ENCODE peak calls at places on chromosomes 11 and 22, in nine cellular contexts. F, Z, X, C, D, J, N, A and W are unnamed samples.

GRCh38 chr22:46289244-46289891 is 7.3 kb upstream of the GTSE1 start:
- DNase-seq in F (no peak), Z (no peak), X (no peak), C (peak; percentile 25), D (no peak), J (no peak), N (no peak), A (no peak), W (no peak)

GRCh38 chr11:124460459-124460858 is 15.0 kb upstream of the OR8B8 start:
- DNase-seq in F (no peak), Z (no peak), X (no peak), C (peak; percentile 28), D (no peak), J (no peak), N (no peak), A (no peak), W (no peak)

GRCh38 chr11:64358907-64359711 is at the start of gene RPS6KA4:
- DNase-seq in F (no peak), Z (peak; percentile 73), X (peak; percentile 64), C (peak; percentile 77), D (peak; percentile 20), J (peak; percentile 51), N (peak; percentile 47), A (peak; percentile 71), W (no peak)

GRCh38 chr22:31083377-31083768 is 2.3 kb downstream of the SMTN start:
- DNase-seq in F (no peak), Z (no peak), X (no peak), C (no peak), D (no peak), J (no peak), N (peak; percentile 50), A (no peak), W (no peak)

GRCh38 chr11:116714902-116715301 is 57.9 kb downstream of the BUD13 start:
- DNase-seq in F (no peak), Z (no peak), X (no peak), C (no peak), D (no peak), J (no peak), N (no peak), A (no peak), W (no peak)

GRCh38 chr11:13215157-13215556 is 62.4 kb upstream of the BMAL1 start:
- DNase-seq in F (no peak), Z (peak; percentile 86), X (peak; percentile 22), C (no peak), D (peak; percentile 83), J (peak; percentile 93), N (no peak), A (no peak), W (no peak)

GRCh38 chr11:33044281-33044680 is 4.9 kb downstream of the TCP11L1 start:
- DNase-seq in F (no peak), Z (no peak), X (no peak), C (no peak), D (no peak), J (peak; percentile 85), N (no peak), A (no peak), W (no peak)

GRCh38 chr22:46810856-46811786 is 48.7 kb downstream of the TBC1D22A start:
- DNase-seq in F (no peak), Z (no peak), X (no peak), C (no peak), D (no peak), J (no peak), N (no peak), A (no peak), W (no peak)

GRCh38 chr22:41445171-41446056 is 1.2 kb downstream of the TOB2 start:
- DNase-seq in F (no peak), Z (no peak), X (peak; percentile 39), C (peak; percentile 69), D (no peak), J (peak; percentile 22), N (peak; percentile 32), A (no peak), W (no peak)

GRCh38 chr11:116686891-116687290 is 85.9 kb downstream of the BUD13 start:
- DNase-seq in F (no peak), Z (no peak), X (no peak), C (no peak), D (no peak), J (no peak), N (no peak), A (no peak), W (no peak)

GRCh38 chr11:96579642-96580041 is 189.8 kb downstream of the JRKL start:
- DNase-seq in F (no peak), Z (no peak), X (no peak), C (no peak), D (no peak), J (no peak), N (no peak), A (no peak), W (no peak)

GRCh38 chr11:96447711-96448110 is 57.9 kb downstream of the JRKL start:
- DNase-seq in F (no peak), Z (no peak), X (no peak), C (no peak), D (no peak), J (no peak), N (no peak), A (no peak), W (no peak)

GRCh38 chr11:120030411-120030810 is 107.5 kb downstream of the TRIM29 start:
- DNase-seq in F (no peak), Z (no peak), X (no peak), C (no peak), D (no peak), J (no peak), N (no peak), A (no peak), W (no peak)

GRCh38 chr22:50260801-50261614 is 475 bp downstream of the MAPK12 start:
- DNase-seq in F (no peak), Z (peak; percentile 59), X (peak; percentile 80), C (peak; percentile 76), D (peak; percentile 43), J (no peak), N (no peak), A (peak; percentile 69), W (no peak)

GRCh38 chr11:101133190-101133589 is 3.6 kb upstream of the PGR start:
- DNase-seq in F (no peak), Z (no peak), X (no peak), C (no peak), D (no peak), J (peak; percentile 43), N (no peak), A (peak; percentile 29), W (no peak)

GRCh38 chr11:14567064-14567651 is 47.0 kb upstream of the PSMA1 start:
- DNase-seq in F (no peak), Z (no peak), X (no peak), C (no peak), D (no peak), J (no peak), N (no peak), A (no peak), W (no peak)
- TF ChIP-seq CTCF in F (no peak), Z (no peak), X (no peak), C (no peak), D (no peak), J (no peak), N (no peak), A (no peak), W (no peak)

GRCh38 chr11:61731956-61732675 is 20.3 kb upstream of the MYRF start:
- DNase-seq in F (no peak), Z (no peak), X (no peak), C (no peak), D (no peak), J (no peak), N (no peak), A (peak; percentile 24), W (no peak)

GRCh38 chr11:61731211-61731955 is 21.1 kb upstream of the MYRF start:
- DNase-seq in F (no peak), Z (no peak), X (no peak), C (no peak), D (no peak), J (no peak), N (no peak), A (no peak), W (no peak)

GRCh38 chr11:61734767-61735166 is 17.7 kb upstream of the MYRF start:
- DNase-seq in F (no peak), Z (no peak), X (no peak), C (no peak), D (no peak), J (no peak), N (no peak), A (no peak), W (no peak)

GRCh38 chr11:61732705-61733104 is 19.7 kb upstream of the MYRF start:
- DNase-seq in F (no peak), Z (peak; percentile 50), X (no peak), C (no peak), D (no peak), J (peak; percentile 49), N (no peak), A (peak; percentile 47), W (no peak)

GRCh38 chr11:61733120-61733978 is 19.1 kb upstream of the MYRF start:
- DNase-seq in F (peak; percentile 35), Z (peak; percentile 77), X (peak; percentile 92), C (peak; percentile 81), D (peak; percentile 75), J (peak; percentile 68), N (peak; percentile 86), A (peak; percentile 87), W (peak; percentile 84)
- TF ChIP-seq CTCF in F (peak; percentile 100), Z (peak; percentile 100), X (peak; percentile 99), C (peak; percentile 99), D (peak; percentile 99), J (peak; percentile 99), N (peak; percentile 99), A (peak; percentile 100), W (peak; percentile 98)

GRCh38 chr22:23521442-23522113 is 58.5 kb downstream of the IGLL1 start:
- DNase-seq in F (peak; percentile 62), Z (peak; percentile 84), X (peak; percentile 90), C (peak; percentile 85), D (peak; percentile 74), J (peak; percentile 38), N (peak; percentile 86), A (peak; percentile 98), W (peak; percentile 93)
- TF ChIP-seq CTCF in F (no peak), Z (no peak), X (no peak), C (no peak), D (no peak), J (no peak), N (peak; percentile 14), A (no peak), W (peak; percentile 31)

GRCh38 chr22:44070029-44070428 is 45.9 kb downstream of the PARVB start:
- DNase-seq in F (no peak), Z (no peak), X (no peak), C (no peak), D (no peak), J (no peak), N (no peak), A (no peak), W (no peak)

GRCh38 chr22:44068422-44069191 is 44.5 kb downstream of the PARVB start:
- DNase-seq in F (no peak), Z (no peak), X (no peak), C (peak; percentile 61), D (no peak), J (no peak), N (no peak), A (no peak), W (no peak)

GRCh38 chr22:44067901-44068300 is 43.8 kb downstream of the PARVB start:
- DNase-seq in F (no peak), Z (no peak), X (no peak), C (no peak), D (no peak), J (no peak), N (no peak), A (no peak), W (no peak)

GRCh38 chr22:44063462-44064371 is 39.6 kb downstream of the PARVB start:
- DNase-seq in F (no peak), Z (no peak), X (no peak), C (peak; percentile 37), D (no peak), J (no peak), N (no peak), A (no peak), W (no peak)

GRCh38 chr22:44067033-44067432 is 42.9 kb downstream of the PARVB start:
- DNase-seq in F (no peak), Z (no peak), X (peak; percentile 15), C (no peak), D (no peak), J (no peak), N (no peak), A (no peak), W (no peak)
- TF ChIP-seq CTCF in F (no peak), Z (no peak), X (peak; percentile 23), C (no peak), D (no peak), J (no peak), N (no peak), A (no peak), W (no peak)